ENCODE peak calls at places on chromosomes 6 and 20, in seven cellular contexts. C, H, Q, D, P, V and F are unnamed samples.

GRCh38 chr6:16819752-16820151 is 58.5 kb upstream of the ATXN1 start:
- DNase-seq in D (peak), V (no peak), H (no peak), Q (no peak), C (no peak), P (no peak), F (no peak)

GRCh38 chr6:11496152-11497060 is 41.1 kb upstream of the TMEM170B start:
- DNase-seq in H (peak), P (peak), Q (peak), D (peak), C (peak), V (peak), F (peak)

GRCh38 chr6:37653933-37654565 is 43.6 kb downstream of the MDGA1 start:
- DNase-seq in P (peak), C (peak), D (peak), V (peak), H (peak), Q (no peak), F (no peak)

GRCh38 chr6:155125916-155126315 is 130.8 kb downstream of the TIAM2 start:
- DNase-seq in V (no peak), H (no peak), Q (no peak), P (no peak), D (peak), C (no peak), F (no peak)

GRCh38 chr6:79250107-79250514 is 15.6 kb upstream of the HMGN3 start:
- DNase-seq in H (peak), P (no peak), Q (no peak), V (no peak), D (no peak), C (no peak), F (no peak)

GRCh38 chr6:31498748-31499147 is 803 bp downstream of the MICB start:
- DNase-seq in H (no peak), D (peak), P (no peak), V (no peak), Q (no peak), C (no peak), F (no peak)

GRCh38 chr6:107114872-107115694 is at the start of gene BEND3:
- DNase-seq in H (no peak), P (peak), Q (no peak), C (no peak), V (peak), D (peak), F (peak)

GRCh38 chr20:32465092-32465900 is 107.2 kb downstream of the ASXL1 start:
- DNase-seq in V (no peak), P (no peak), Q (no peak), D (peak), C (peak), H (no peak), F (peak)

GRCh38 chr6:16991981-16992629 is 109.7 kb upstream of the STMND1 start:
- DNase-seq in H (no peak), P (no peak), Q (no peak), V (no peak), D (peak), C (no peak), F (no peak)

GRCh38 chr6:122692175-122692598 is 82.0 kb downstream of the PKIB start:
- DNase-seq in P (no peak), V (no peak), D (peak), C (no peak), Q (no peak), H (no peak), F (no peak)

GRCh38 chr20:4490595-4491280 is 231.0 kb upstream of the PRND start:
- DNase-seq in Q (no peak), V (no peak), D (peak), C (no peak), P (no peak), H (no peak), F (no peak)

GRCh38 chr20:62662422-62662821 is 20.1 kb downstream of the SLCO4A1 start:
- DNase-seq in Q (peak), H (no peak), C (no peak), V (no peak), D (peak), P (no peak), F (no peak)

GRCh38 chr20:37984018-37984785 is 49.1 kb downstream of the TTI1 start:
- DNase-seq in H (no peak), V (no peak), C (no peak), D (no peak), P (no peak), Q (no peak), F (no peak)

GRCh38 chr6:131270534-131270933 is 135.3 kb downstream of the AKAP7 start:
- DNase-seq in V (no peak), P (no peak), H (no peak), C (no peak), D (no peak), Q (no peak), F (no peak)

GRCh38 chr6:35048631-35049083 is 92.5 kb downstream of the TCP11 start:
- DNase-seq in V (no peak), P (no peak), D (peak), Q (no peak), C (no peak), H (no peak), F (peak)

GRCh38 chr6:149129401-149130077 is 188.0 kb upstream of the TAB2 start:
- DNase-seq in Q (peak), H (no peak), P (no peak), D (peak), V (no peak), C (no peak), F (no peak)

GRCh38 chr6:79733388-79733787 is 102.3 kb downstream of the SH3BGRL2 start:
- DNase-seq in P (no peak), C (no peak), H (no peak), Q (no peak), D (no peak), V (no peak), F (no peak)

GRCh38 chr6:107418118-107418517 is 41.2 kb downstream of the PDSS2 start:
- DNase-seq in V (peak), H (no peak), D (peak), C (peak), P (no peak), Q (no peak), F (no peak)

GRCh38 chr6:71011861-71012260 is 55.0 kb upstream of the B3GAT2 start:
- DNase-seq in P (no peak), D (no peak), C (no peak), H (no peak), V (no peak), Q (no peak), F (no peak)

GRCh38 chr6:122838060-122838780 is 49.2 kb downstream of the SMPDL3A start:
- DNase-seq in Q (no peak), P (no peak), D (peak), H (no peak), C (no peak), V (peak), F (no peak)

GRCh38 chr20:64143018-64143801 is 21.0 kb upstream of the MYT1 start:
- DNase-seq in P (no peak), D (no peak), Q (no peak), V (no peak), C (no peak), H (no peak), F (peak)

GRCh38 chr6:148395583-148396101 is 53.0 kb downstream of the SASH1 start:
- DNase-seq in H (no peak), Q (no peak), V (no peak), C (no peak), P (no peak), D (peak), F (peak)

GRCh38 chr6:169619650-169620049 is 82.2 kb downstream of the WDR27 start:
- DNase-seq in C (no peak), D (peak), P (no peak), Q (peak), H (no peak), V (no peak), F (no peak)

GRCh38 chr6:161444464-161444863 is 170.6 kb upstream of the AGPAT4 start:
- DNase-seq in V (no peak), H (no peak), C (no peak), P (no peak), D (peak), Q (no peak), F (peak)

GRCh38 chr6:112525749-112526148 is 178.6 kb downstream of the RFPL4B start:
- DNase-seq in D (no peak), C (no peak), V (no peak), P (no peak), H (no peak), Q (no peak), F (no peak)

GRCh38 chr6:129792049-129792448 is 69.1 kb downstream of the TMEM244 start:
- DNase-seq in P (no peak), V (no peak), D (no peak), Q (no peak), H (no peak), C (no peak), F (no peak)

GRCh38 chr6:53347921-53348435 is 772 bp downstream of the ELOVL5 start:
- DNase-seq in V (no peak), H (no peak), P (peak), C (no peak), Q (no peak), D (peak), F (peak)

GRCh38 chr6:85236636-85237035 is 213.2 kb upstream of the NT5E start:
- DNase-seq in D (no peak), H (no peak), C (no peak), V (no peak), Q (no peak), P (no peak), F (no peak)

GRCh38 chr6:158789115-158789917 is 29.9 kb downstream of the EZR start:
- DNase-seq in Q (no peak), V (no peak), D (no peak), C (no peak), H (no peak), P (peak), F (no peak)

GRCh38 chr6:35181933-35182612 is 31.7 kb upstream of the SCUBE3 start:
- DNase-seq in D (peak), Q (peak), H (no peak), C (no peak), P (no peak), V (no peak), F (peak)

GRCh38 chr20:3084283-3084985 is at the start of gene AVP:
- DNase-seq in C (no peak), P (no peak), H (no peak), V (no peak), D (no peak), Q (no peak), F (no peak)

GRCh38 chr20:46027245-46027853 is 1.7 kb upstream of the SLC12A5 start:
- DNase-seq in D (peak), P (no peak), V (peak), C (peak), H (no peak), Q (no peak), F (no peak)

GRCh38 chr6:138461647-138462046 is 37.6 kb downstream of the NHSL1 start:
- DNase-seq in P (no peak), V (no peak), C (no peak), D (no peak), Q (no peak), H (no peak), F (no peak)

GRCh38 chr6:44921787-44922186 is 406.3 kb upstream of the RUNX2 start:
- DNase-seq in D (no peak), H (no peak), C (no peak), P (no peak), V (no peak), Q (no peak), F (peak)

GRCh38 chr6:75611702-75612375 is 10.2 kb downstream of the SENP6 start:
- DNase-seq in V (no peak), H (no peak), C (no peak), P (no peak), Q (no peak), D (peak), F (no peak)

GRCh38 chr6:75605635-75606034 is 4.0 kb downstream of the SENP6 start:
- DNase-seq in V (no peak), H (no peak), Q (no peak), C (no peak), P (no peak), D (no peak), F (no peak)

GRCh38 chr6:161223646-161224045 is 50.2 kb downstream of the AGPAT4 start:
- DNase-seq in H (no peak), Q (no peak), V (no peak), D (no peak), P (no peak), C (no peak), F (no peak)